ENCODE peak calls at places on chromosomes 7 and 10, in five cellular contexts. I, O, B, L and Q are unnamed samples. For H3K4me1, the result is how much of the 10 kb centered on the place peaks cover.

GRCh38 chr10:44911081-44911540 is at the start of gene TMEM72:
- DNase-seq in O (no peak), I (no peak), L (no peak), B (no peak), Q (no peak)

GRCh38 chr10:30747633-30748032 is 118.1 kb upstream of the LYZL2 start:
- DNase-seq in L (no peak), B (no peak), I (peak), O (peak), Q (no peak)

GRCh38 chr7:2654059-2654458 is 22.3 kb downstream of the TTYH3 start:
- DNase-seq in B (no peak), L (no peak), O (no peak), I (no peak), Q (no peak)

GRCh38 chr10:124416733-124417132 is 2.0 kb downstream of the OAT start:
- DNase-seq in L (no peak), B (no peak), I (peak), O (peak), Q (no peak)

GRCh38 chr7:5478568-5479045 is 55.0 kb upstream of the TNRC18 start:
- DNase-seq in B (no peak), L (no peak), O (no peak), I (no peak), Q (no peak)

GRCh38 chr10:31101123-31101522 is 69.5 kb upstream of the ZNF438 start:
- DNase-seq in L (peak), I (peak), B (no peak), O (peak), Q (peak)

GRCh38 chr7:132084776-132085388 is 491.4 kb downstream of the PLXNA4 start:
- DNase-seq in O (no peak), L (no peak), B (no peak), I (no peak), Q (peak)

GRCh38 chr7:48887500-48887899 is 36.8 kb upstream of the CDC14C start:
- DNase-seq in L (no peak), O (peak), I (peak), B (no peak), Q (no peak)

GRCh38 chr7:155299539-155300202 is 2.0 kb downstream of the INSIG1 start:
- DNase-seq in I (no peak), O (peak), B (peak), L (no peak), Q (no peak)

GRCh38 chr7:100826546-100827329 is 585 bp downstream of the EPHB4 start:
- DNase-seq in I (no peak), O (peak), B (no peak), L (no peak), Q (peak)

GRCh38 chr10:12829796-12830195 is 171.7 kb downstream of the CCDC3 start:
- DNase-seq in O (no peak), L (no peak), I (peak), B (no peak), Q (no peak)

GRCh38 chr10:111578076-111578475 is 501.2 kb downstream of the ADRA2A start:
- DNase-seq in I (no peak), O (no peak), L (no peak), B (no peak), Q (no peak)

GRCh38 chr7:50274361-50274760 is 30.2 kb upstream of the IKZF1 start:
- DNase-seq in L (no peak), O (no peak), B (no peak), I (no peak), Q (no peak)

GRCh38 chr7:69482676-69483075 is 115.6 kb upstream of the AUTS2 start:
- DNase-seq in B (no peak), O (no peak), L (no peak), I (no peak), Q (no peak)

GRCh38 chr7:25795824-25796235 is 356.2 kb upstream of the NFE2L3 start:
- DNase-seq in O (no peak), I (peak), L (no peak), B (peak), Q (no peak)

GRCh38 chr7:47288060-47288459 is 293.9 kb downstream of the TNS3 start:
- DNase-seq in I (no peak), B (no peak), O (no peak), L (no peak), Q (no peak)

GRCh38 chr7:94394399-94395140 is at the start of gene COL1A2:
- DNase-seq in L (no peak), O (no peak), I (peak), B (no peak), Q (no peak)

GRCh38 chr10:31749981-31750850 is 178.4 kb downstream of the ARHGAP12 start:
- DNase-seq in I (peak), O (no peak), L (no peak), B (no peak), Q (no peak)

GRCh38 chr7:140640727-140641531 is at the start of gene DENND2A:
- DNase-seq in B (no peak), I (peak), O (no peak), L (no peak), Q (peak)

GRCh38 chr7:159211540-159212182 is 67.0 kb upstream of the VIPR2 start:
- DNase-seq in I (no peak), B (no peak), L (no peak), O (no peak), Q (no peak)

GRCh38 chr7:120691915-120692314 is 166.0 kb downstream of the TSPAN12 start:
- DNase-seq in L (no peak), O (no peak), B (no peak), I (no peak), Q (no peak)

GRCh38 chr10:125084191-125085186 is 75.9 kb downstream of the CTBP2 start:
- DNase-seq in I (peak), O (peak), B (no peak), L (peak), Q (peak)

GRCh38 chr10:127322286-127322685 is 125.9 kb upstream of the INSYN2A start:
- DNase-seq in B (no peak), I (no peak), L (no peak), O (no peak), Q (no peak)

GRCh38 chr10:10774416-10774815 is 243.3 kb upstream of the CELF2 start:
- DNase-seq in I (no peak), L (no peak), O (no peak), B (no peak), Q (no peak)

GRCh38 chr7:39650676-39651075 is 27.3 kb downstream of the RALA start:
- DNase-seq in O (no peak), B (no peak), I (peak), L (no peak), Q (no peak)
- H3K4me1 ChIP-seq in O (under half), B (under half), I (under half), L (under half), Q (under half)

GRCh38 chr10:43138757-43139241 is 554 bp downstream of the CSGALNACT2 start:
- DNase-seq in I (peak), B (peak), L (no peak), O (peak), Q (peak)
- TF ChIP-seq EZH2 in I (no peak), B (no peak), L (no peak), O (no peak), Q (no peak)

GRCh38 chr7:104958278-104958903 is 55.6 kb upstream of the KMT2E start:
- DNase-seq in B (no peak), O (no peak), L (no peak), I (no peak), Q (no peak)
- H3K4me1 ChIP-seq in B (half or more), O (under half), L (under half), I (under half), Q (under half)

GRCh38 chr7:27110977-27111752 is 8.7 kb upstream of the HOXA2 start:
- DNase-seq in I (peak), B (no peak), L (no peak), O (peak), Q (peak)
- TF ChIP-seq EZH2 in I (no peak), B (no peak), L (no peak), O (no peak), Q (no peak)

DNA sequence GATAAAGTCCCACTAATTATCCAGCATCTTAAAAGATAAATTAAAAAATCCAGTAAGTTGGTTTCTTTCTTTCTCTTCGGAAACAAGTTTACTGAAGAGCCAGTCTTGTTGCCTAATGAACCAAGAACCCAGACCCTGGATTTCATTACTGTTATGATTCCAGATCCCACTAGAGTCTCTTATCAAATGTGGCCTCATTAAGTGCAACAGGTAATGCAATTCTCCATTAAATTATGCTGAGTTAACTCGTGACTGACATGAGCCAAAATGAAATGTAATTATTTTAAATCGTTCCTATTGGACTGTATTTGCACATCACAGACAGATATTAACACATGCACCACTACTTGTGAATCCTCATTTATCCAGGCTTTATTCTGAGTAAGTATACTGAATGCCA is 115.6 kb downstream of the NXPH1 start:
- DNase-seq in B (no peak), O (no peak), L (no peak), I (no peak), Q (no peak)
- H3K4me1 ChIP-seq in B (under half), O (under half), L (under half), I (under half), Q (under half)

GRCh38 chr7:44324204-44325126 is 929 bp downstream of the CAMK2B start:
- DNase-seq in B (no peak), O (no peak), L (no peak), I (no peak), Q (no peak)
- TF ChIP-seq EZH2 in B (no peak), O (no peak), L (peak), I (peak), Q (no peak)

GRCh38 chr10:57943701-57944100 is 324.0 kb downstream of the IPMK start:
- DNase-seq in O (no peak), B (no peak), L (no peak), I (no peak), Q (no peak)

GRCh38 chr10:57952741-57953140 is 315.0 kb downstream of the IPMK start:
- DNase-seq in B (no peak), L (no peak), I (peak), O (no peak), Q (no peak)

GRCh38 chr10:57948796-57949195 is 318.9 kb downstream of the IPMK start:
- DNase-seq in I (no peak), L (no peak), O (no peak), B (no peak), Q (no peak)

GRCh38 chr10:57946833-57947232 is 320.9 kb downstream of the IPMK start:
- DNase-seq in L (no peak), B (peak), O (no peak), I (no peak), Q (no peak)
- H3K4me1 ChIP-seq in L (under half), B (under half), O (under half), I (under half), Q (under half)

DNA sequence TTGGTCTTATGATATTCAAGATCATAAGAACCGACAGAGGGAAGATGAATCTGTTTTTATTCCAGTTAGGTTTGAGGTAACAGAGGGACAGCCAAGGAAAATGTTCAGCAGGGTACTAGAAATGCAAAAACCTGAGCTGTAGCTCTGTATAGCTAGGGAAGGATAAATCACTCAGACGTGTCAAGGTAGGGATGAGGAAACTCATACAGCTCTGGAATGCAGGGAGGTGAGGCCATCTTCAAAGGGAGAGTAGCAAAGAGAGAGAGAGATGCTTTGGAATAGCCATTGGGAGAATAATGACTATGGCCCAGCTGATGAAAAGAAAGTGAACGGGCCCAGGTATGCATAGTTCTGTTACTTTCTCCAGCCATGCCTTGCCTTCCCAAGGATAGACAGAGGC is 77.8 kb downstream of the PAX2 start:
- DNase-seq in O (no peak), L (no peak), I (no peak), B (no peak), Q (no peak)
- TF ChIP-seq EZH2 in O (no peak), L (no peak), I (no peak), B (no peak), Q (no peak)

DNA sequence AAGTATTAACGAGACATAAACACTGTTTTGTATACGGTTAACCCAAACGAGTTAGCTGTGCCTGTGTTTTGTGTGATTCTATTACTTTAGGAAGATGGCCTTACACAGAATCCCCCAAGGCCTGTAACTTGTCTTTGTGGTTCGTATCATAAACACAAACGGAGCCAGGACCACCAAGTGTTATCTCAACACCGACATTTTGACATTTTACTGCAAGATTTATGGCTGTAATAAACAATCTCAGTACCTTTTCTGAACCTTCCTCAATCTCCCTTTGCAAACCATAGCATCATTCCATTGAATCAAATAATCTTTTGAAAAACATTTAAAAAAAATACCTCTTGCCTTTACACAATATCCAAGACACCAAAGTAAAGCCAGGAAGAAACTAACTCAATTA is 2.4 kb upstream of the HOXA4 start:
- DNase-seq in L (no peak), I (no peak), O (no peak), B (no peak), Q (no peak)
- H3K4me1 ChIP-seq in L (under half), I (under half), O (half or more), B (under half), Q (under half)